ENCODE peak calls at places on chromosomes 6 and 20, in four cellular contexts. One of them, this sample, is unnamed.

GRCh38 chr20:39785252-39785917 is 823.2 kb downstream of the DHX35 start:
- DNase-seq in CD8-positive, alpha-beta memory T cell: no peak
- DNase-seq in heart right ventricle: no peak
- DNase-seq in effector memory CD4-positive, alpha-beta T cell: no peak
- DNase-seq in this sample: no peak

GRCh38 chr6:89048286-89048923 is 32.1 kb upstream of the PNRC1 start:
- DNase-seq in CD8-positive, alpha-beta memory T cell: no peak
- DNase-seq in heart right ventricle: no peak
- DNase-seq in effector memory CD4-positive, alpha-beta T cell: no peak
- DNase-seq in this sample: no peak

GRCh38 chr20:58542411-58543095 is 27.4 kb upstream of the APCDD1L start:
- DNase-seq in CD8-positive, alpha-beta memory T cell: no peak
- DNase-seq in heart right ventricle: no peak
- DNase-seq in effector memory CD4-positive, alpha-beta T cell: no peak
- DNase-seq in this sample: no peak

GRCh38 chr6:3138341-3138740 is 19.0 kb downstream of the TUBB2A start:
- DNase-seq in CD8-positive, alpha-beta memory T cell: no peak
- DNase-seq in heart right ventricle: no peak
- DNase-seq in effector memory CD4-positive, alpha-beta T cell: no peak
- DNase-seq in this sample: no peak

GRCh38 chr6:154569136-154569862 is 58.8 kb upstream of the CNKSR3 start:
- DNase-seq in CD8-positive, alpha-beta memory T cell: no peak
- DNase-seq in heart right ventricle: no peak
- DNase-seq in effector memory CD4-positive, alpha-beta T cell: no peak
- DNase-seq in this sample: no peak

GRCh38 chr20:10433014-10433622 is 904 bp downstream of the MKKS start:
- DNase-seq in CD8-positive, alpha-beta memory T cell: no peak
- DNase-seq in heart right ventricle: no peak
- DNase-seq in effector memory CD4-positive, alpha-beta T cell: no peak
- DNase-seq in this sample: no peak

GRCh38 chr6:41097467-41098090 is 24.8 kb downstream of the NFYA start:
- DNase-seq in CD8-positive, alpha-beta memory T cell: no peak
- DNase-seq in heart right ventricle: no peak
- DNase-seq in effector memory CD4-positive, alpha-beta T cell: no peak
- DNase-seq in this sample: no peak

GRCh38 chr20:59779656-59780380 is 153.6 kb downstream of the SYCP2 start:
- DNase-seq in CD8-positive, alpha-beta memory T cell: no peak
- DNase-seq in heart right ventricle: no peak
- DNase-seq in effector memory CD4-positive, alpha-beta T cell: no peak
- DNase-seq in this sample: no peak

GRCh38 chr6:43846556-43846955 is 76.5 kb downstream of the VEGFA start:
- DNase-seq in CD8-positive, alpha-beta memory T cell: no peak
- DNase-seq in heart right ventricle: no peak
- DNase-seq in effector memory CD4-positive, alpha-beta T cell: no peak
- DNase-seq in this sample: no peak

GRCh38 chr6:167027308-167027707 is 28.1 kb downstream of the CEP43 start:
- DNase-seq in CD8-positive, alpha-beta memory T cell: no peak
- DNase-seq in heart right ventricle: no peak
- DNase-seq in effector memory CD4-positive, alpha-beta T cell: no peak
- DNase-seq in this sample: no peak

GRCh38 chr6:167034056-167034455 is 34.9 kb downstream of the CEP43 start:
- DNase-seq in CD8-positive, alpha-beta memory T cell: no peak
- DNase-seq in heart right ventricle: no peak
- DNase-seq in effector memory CD4-positive, alpha-beta T cell: no peak
- DNase-seq in this sample: no peak

GRCh38 chr6:167031082-167031709 is 32.0 kb downstream of the CEP43 start:
- DNase-seq in CD8-positive, alpha-beta memory T cell: no peak
- DNase-seq in heart right ventricle: no peak
- DNase-seq in effector memory CD4-positive, alpha-beta T cell: no peak
- DNase-seq in this sample: no peak

GRCh38 chr6:167030222-167031072 is 31.2 kb downstream of the CEP43 start:
- DNase-seq in CD8-positive, alpha-beta memory T cell: no peak
- DNase-seq in heart right ventricle: no peak
- DNase-seq in effector memory CD4-positive, alpha-beta T cell: no peak
- DNase-seq in this sample: no peak
- H3K27ac ChIP-seq in CD8-positive, alpha-beta memory T cell: no peak overlapping the region
- H3K27ac ChIP-seq in heart right ventricle: no peak overlapping the region
- H3K27ac ChIP-seq in effector memory CD4-positive, alpha-beta T cell: no peak overlapping the region
- H3K27ac ChIP-seq in this sample: no peak overlapping the region

DNA sequence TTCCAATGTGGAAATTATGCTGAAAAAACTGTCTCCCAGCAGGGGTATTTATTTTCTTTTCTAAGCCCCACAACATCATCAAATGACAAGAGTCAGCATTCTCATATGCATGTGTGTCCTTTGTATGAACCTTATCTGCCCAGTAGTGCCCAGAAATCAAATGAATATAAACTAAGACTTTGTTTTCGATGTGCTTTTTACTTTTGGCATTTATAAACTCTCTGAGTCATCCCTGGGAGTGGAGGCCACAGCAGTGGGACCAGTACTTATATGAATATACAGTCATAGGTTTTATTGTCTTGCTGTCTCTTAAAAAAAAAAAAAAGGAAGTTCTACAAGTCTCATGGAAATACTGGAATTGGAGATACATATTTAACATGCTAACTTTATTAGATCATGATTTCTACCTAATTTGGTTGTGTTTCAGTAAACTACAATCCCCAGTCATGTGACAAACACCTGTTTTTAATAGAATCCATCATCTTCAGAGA is 99.2 kb upstream of the TMEM181 start:
- DNase-seq in CD8-positive, alpha-beta memory T cell: no peak
- DNase-seq in heart right ventricle: no peak
- DNase-seq in effector memory CD4-positive, alpha-beta T cell: no peak
- DNase-seq in this sample: no peak
- H3K4me1 ChIP-seq in CD8-positive, alpha-beta memory T cell: no peaks in the 10 kb centered on the region
- H3K4me1 ChIP-seq in heart right ventricle: no peaks in the 10 kb centered on the region
- H3K4me1 ChIP-seq in effector memory CD4-positive, alpha-beta T cell: no peaks in the 10 kb centered on the region
- H3K4me1 ChIP-seq in this sample: no peaks in the 10 kb centered on the region

DNA sequence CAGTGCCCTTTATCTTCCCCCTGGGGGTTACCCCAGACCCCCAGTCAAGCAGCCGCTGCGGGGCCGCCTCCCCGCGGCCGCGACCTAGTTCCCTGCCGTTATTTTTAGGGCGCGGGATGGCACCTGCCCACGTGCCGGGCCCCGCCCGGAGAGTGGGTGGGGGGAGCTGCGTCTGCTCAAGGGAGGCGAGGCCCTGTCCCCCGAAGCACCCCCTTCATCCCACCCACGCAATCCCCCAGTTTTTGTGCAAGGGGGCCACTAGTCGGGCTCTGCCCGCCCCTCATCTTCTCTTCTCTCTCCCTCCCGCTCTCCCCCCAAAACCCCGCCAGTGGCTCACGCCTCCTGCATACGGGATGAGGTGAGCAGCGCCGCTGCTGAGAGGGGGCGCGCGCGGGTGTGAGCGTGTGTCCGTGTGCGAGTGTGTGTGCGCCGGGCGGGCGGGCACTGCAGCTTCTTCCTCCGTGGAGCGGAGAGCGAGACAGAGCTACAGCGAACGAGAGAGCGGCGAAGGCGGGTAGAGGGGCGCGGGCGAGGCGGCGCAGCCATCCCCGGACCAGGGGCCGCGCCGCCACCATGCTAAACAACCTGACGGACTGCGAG is at the start of gene SLC12A5:
- DNase-seq in CD8-positive, alpha-beta memory T cell: no peak
- DNase-seq in heart right ventricle: no peak
- DNase-seq in effector memory CD4-positive, alpha-beta T cell: no peak
- DNase-seq in this sample: no peak
- H3K27ac ChIP-seq in CD8-positive, alpha-beta memory T cell: no peak within 1 kb of the TSS
- H3K27ac ChIP-seq in heart right ventricle: no peak within 1 kb of the TSS
- H3K27ac ChIP-seq in effector memory CD4-positive, alpha-beta T cell: no peak within 1 kb of the TSS
- H3K27ac ChIP-seq in this sample: no peak within 1 kb of the TSS

GRCh38 chr20:57474816-57475215 is 50.1 kb downstream of the CTCFL start:
- DNase-seq in CD8-positive, alpha-beta memory T cell: no peak
- DNase-seq in heart right ventricle: no peak
- DNase-seq in effector memory CD4-positive, alpha-beta T cell: no peak
- DNase-seq in this sample: no peak
- H3K4me1 ChIP-seq in CD8-positive, alpha-beta memory T cell: peaks cover 28% of the 10 kb centered on the region
- H3K4me1 ChIP-seq in heart right ventricle: peaks cover 12% of the 10 kb centered on the region
- H3K4me1 ChIP-seq in effector memory CD4-positive, alpha-beta T cell: peaks cover 11% of the 10 kb centered on the region
- H3K4me1 ChIP-seq in this sample: no peaks in the 10 kb centered on the region

DNA sequence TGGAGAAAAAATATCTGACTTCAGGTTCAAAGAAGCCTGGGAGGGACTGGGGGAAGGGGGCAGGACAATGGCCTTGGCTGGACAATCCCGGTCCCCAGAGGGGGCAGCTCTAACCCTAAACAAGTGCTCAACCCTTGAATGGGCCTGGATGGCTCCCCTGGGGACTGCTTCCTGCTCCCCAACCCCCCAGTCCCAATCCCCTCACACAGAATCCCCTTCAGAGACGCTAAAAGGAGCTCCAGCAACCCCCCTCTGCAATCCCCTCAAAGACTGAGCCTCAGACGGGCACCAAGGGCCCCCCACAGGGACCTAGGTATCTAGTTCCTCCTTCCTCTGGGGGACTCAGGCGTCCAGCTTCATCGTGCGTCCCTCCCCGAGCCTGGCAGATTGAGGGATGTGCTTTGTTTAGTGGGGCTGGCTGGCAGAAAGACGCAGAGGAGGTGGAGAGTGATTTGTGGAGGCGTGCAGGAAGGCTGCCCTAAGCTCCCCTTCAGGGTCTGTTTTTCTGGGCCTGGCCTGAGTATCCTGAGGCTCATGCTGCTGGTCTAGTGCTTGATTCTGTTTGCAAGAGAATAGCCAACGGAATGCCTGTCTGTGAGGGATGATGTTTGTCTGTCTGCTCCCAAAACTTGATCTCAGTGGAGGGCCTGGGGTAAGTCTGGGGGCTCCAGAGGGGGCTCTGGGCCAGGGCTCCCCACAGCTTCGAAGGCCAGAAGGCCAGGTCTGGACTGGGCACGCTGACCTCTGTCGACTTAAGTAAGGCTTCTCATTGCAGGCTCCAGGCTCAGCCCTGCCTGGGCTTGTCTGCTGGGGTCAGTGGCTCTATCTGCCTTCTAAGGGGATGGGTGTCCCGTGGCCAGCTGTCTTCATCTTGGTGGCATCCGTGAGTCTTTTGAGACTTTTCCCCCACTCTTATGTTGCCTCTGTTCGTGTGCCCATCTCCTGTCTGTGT is 1.7 kb upstream of the POU5F1 start:
- DNase-seq in CD8-positive, alpha-beta memory T cell: no peak
- DNase-seq in heart right ventricle: no peak
- DNase-seq in effector memory CD4-positive, alpha-beta T cell: no peak
- DNase-seq in this sample: no peak
- H3K27ac ChIP-seq in CD8-positive, alpha-beta memory T cell: no peak overlapping the region
- H3K27ac ChIP-seq in heart right ventricle: no peak overlapping the region
- H3K27ac ChIP-seq in effector memory CD4-positive, alpha-beta T cell: no peak overlapping the region
- H3K27ac ChIP-seq in this sample: no peak overlapping the region

DNA sequence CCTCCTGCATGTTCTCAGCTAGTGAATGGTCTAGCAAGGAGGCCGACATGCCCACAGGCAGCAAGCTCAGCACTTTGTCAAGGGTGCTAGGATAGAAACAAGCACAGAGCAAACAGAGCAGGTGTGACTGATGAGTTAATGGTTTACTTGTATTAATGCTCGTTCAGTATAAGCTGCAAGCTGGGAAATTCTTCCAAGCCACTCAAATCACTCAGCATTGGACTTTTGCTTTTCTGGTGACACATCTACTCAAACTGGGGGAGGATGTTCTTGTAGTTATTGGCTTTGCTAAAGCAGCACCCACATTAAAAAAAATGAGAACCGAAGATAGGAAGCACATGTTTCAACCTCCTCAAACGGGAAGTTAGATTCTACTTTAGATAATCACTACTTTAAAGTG is 43.1 kb upstream of the NEDD9 start:
- DNase-seq in CD8-positive, alpha-beta memory T cell: no peak
- DNase-seq in heart right ventricle: no peak
- DNase-seq in effector memory CD4-positive, alpha-beta T cell: no peak
- DNase-seq in this sample: peak; percentile 48
- H3K4me1 ChIP-seq in CD8-positive, alpha-beta memory T cell: peaks cover 35% of the 10 kb centered on the region
- H3K4me1 ChIP-seq in heart right ventricle: peaks cover 5% of the 10 kb centered on the region
- H3K4me1 ChIP-seq in effector memory CD4-positive, alpha-beta T cell: peaks cover 22% of the 10 kb centered on the region
- H3K4me1 ChIP-seq in this sample: peaks cover 36% of the 10 kb centered on the region

GRCh38 chr6:144417686-144418085 is 132.6 kb downstream of the UTRN start:
- DNase-seq in CD8-positive, alpha-beta memory T cell: no peak
- DNase-seq in heart right ventricle: no peak
- DNase-seq in effector memory CD4-positive, alpha-beta T cell: no peak
- DNase-seq in this sample: no peak
- H3K27ac ChIP-seq in CD8-positive, alpha-beta memory T cell: no peak overlapping the region
- H3K27ac ChIP-seq in heart right ventricle: no peak overlapping the region
- H3K27ac ChIP-seq in effector memory CD4-positive, alpha-beta T cell: no peak overlapping the region
- H3K27ac ChIP-seq in this sample: no peak overlapping the region

GRCh38 chr20:2822073-2822472 is 5.9 kb downstream of the TMEM239 start:
- DNase-seq in CD8-positive, alpha-beta memory T cell: peak; percentile 45
- DNase-seq in heart right ventricle: no peak
- DNase-seq in effector memory CD4-positive, alpha-beta T cell: peak; percentile 22
- DNase-seq in this sample: no peak
- H3K4me1 ChIP-seq in CD8-positive, alpha-beta memory T cell: peaks cover 17% of the 10 kb centered on the region
- H3K4me1 ChIP-seq in heart right ventricle: no peaks in the 10 kb centered on the region
- H3K4me1 ChIP-seq in effector memory CD4-positive, alpha-beta T cell: peaks cover 24% of the 10 kb centered on the region
- H3K4me1 ChIP-seq in this sample: peaks cover 6% of the 10 kb centered on the region

GRCh38 chr6:75103411-75103810 is 102.4 kb downstream of the COL12A1 start:
- DNase-seq in CD8-positive, alpha-beta memory T cell: no peak
- DNase-seq in heart right ventricle: no peak
- DNase-seq in effector memory CD4-positive, alpha-beta T cell: no peak
- DNase-seq in this sample: no peak
- H3K27ac ChIP-seq in CD8-positive, alpha-beta memory T cell: no peak overlapping the region
- H3K27ac ChIP-seq in heart right ventricle: no peak overlapping the region
- H3K27ac ChIP-seq in effector memory CD4-positive, alpha-beta T cell: no peak overlapping the region
- H3K27ac ChIP-seq in this sample: no peak overlapping the region